ENCODE peak calls at places on chromosomes 16 and 17, in six cellular contexts. P is left lung; N is kidney; U is CD4-positive, CD25-positive, alpha-beta regulatory T cell; T is IMR-90; Y is heart right ventricle. L is an unnamed sample.

GRCh38 chr16:11698271-11698689 is 30.0 kb downstream of the SNN start:
- DNase-seq in P (no peak), N (no peak), U (no peak), T (peak; percentile 17), Y (no peak), L (no peak)

GRCh38 chr17:40071720-40072480 is 9.1 kb downstream of the THRA start:
- DNase-seq in P (peak; percentile 82), N (peak; percentile 96), U (no peak), T (no peak), Y (peak; percentile 76), L (peak; percentile 76)

GRCh38 chr16:47008174-47008573 is 34.7 kb upstream of the DNAJA2 start:
- DNase-seq in P (no peak), N (no peak), U (no peak), T (peak; percentile 25), Y (no peak), L (no peak)

GRCh38 chr16:1034230-1035065 is 38.1 kb upstream of the SSTR5 start:
- DNase-seq in P (no peak), N (no peak), U (no peak), T (no peak), Y (no peak), L (no peak)

GRCh38 chr17:73733527-73733926 is 89.3 kb upstream of the SDK2 start:
- DNase-seq in P (no peak), N (no peak), U (no peak), T (no peak), Y (no peak), L (no peak)

GRCh38 chr17:8742274-8742673 is 2.4 kb downstream of the CCDC42 start:
- DNase-seq in P (no peak), N (no peak), U (no peak), T (no peak), Y (no peak), L (no peak)

GRCh38 chr17:73760186-73760758 is 116.0 kb upstream of the SDK2 start:
- DNase-seq in P (no peak), N (peak; percentile 65), U (no peak), T (no peak), Y (no peak), L (no peak)

GRCh38 chr17:30021708-30022317 is 80.4 kb downstream of the EFCAB5 start:
- DNase-seq in P (no peak), N (no peak), U (peak; percentile 7), T (peak; percentile 61), Y (no peak), L (no peak)

GRCh38 chr17:31321481-31321880 is at the start of gene EVI2A:
- DNase-seq in P (peak; percentile 72), N (no peak), U (peak; percentile 72), T (peak; percentile 88), Y (no peak), L (no peak)

GRCh38 chr16:73878616-73879015 is 418.0 kb upstream of the PSMD7 start:
- DNase-seq in P (no peak), N (no peak), U (no peak), T (peak; percentile 76), Y (no peak), L (no peak)

GRCh38 chr17:63639125-63639524 is 16.9 kb downstream of the MAP3K3 start:
- DNase-seq in P (no peak), N (no peak), U (no peak), T (no peak), Y (no peak), L (no peak)

GRCh38 chr17:7393613-7394451 is 493 bp downstream of the PLSCR3 start:
- DNase-seq in P (no peak), N (peak; percentile 79), U (peak; percentile 75), T (no peak), Y (no peak), L (peak; percentile 72)

GRCh38 chr17:63369233-63369632 is 76.9 kb downstream of the CYB561 start:
- DNase-seq in P (no peak), N (no peak), U (no peak), T (peak; percentile 61), Y (no peak), L (no peak)

GRCh38 chr16:4410335-4411075 is 5.9 kb downstream of the CORO7 start:
- DNase-seq in P (no peak), N (no peak), U (no peak), T (peak; percentile 98), Y (no peak), L (no peak)

GRCh38 chr17:6559753-6560215 is 3.4 kb upstream of the PITPNM3 start:
- DNase-seq in P (no peak), N (no peak), U (no peak), T (no peak), Y (no peak), L (peak; percentile 26)

GRCh38 chr17:64357191-64357981 is 33.3 kb downstream of the PECAM1 start:
- DNase-seq in P (peak; percentile 67), N (no peak), U (no peak), T (peak; percentile 94), Y (peak; percentile 58), L (peak; percentile 19)

GRCh38 chr17:75693500-75694481 is 26.7 kb downstream of the SAP30BP start:
- DNase-seq in P (peak; percentile 76), N (peak; percentile 92), U (no peak), T (peak; percentile 56), Y (peak; percentile 76), L (peak; percentile 97)

GRCh38 chr17:75694536-75694935 is 26.7 kb upstream of the ITGB4 start:
- DNase-seq in P (no peak), N (peak; percentile 52), U (no peak), T (no peak), Y (no peak), L (no peak)

GRCh38 chr17:75692976-75693375 is 25.8 kb downstream of the SAP30BP start:
- DNase-seq in P (no peak), N (no peak), U (no peak), T (no peak), Y (no peak), L (no peak)

GRCh38 chr17:75695830-75696271 is 25.4 kb upstream of the ITGB4 start:
- DNase-seq in P (no peak), N (peak; percentile 56), U (no peak), T (no peak), Y (peak; percentile 60), L (no peak)

GRCh38 chr17:75695141-75695829 is 26.0 kb upstream of the ITGB4 start:
- DNase-seq in P (no peak), N (no peak), U (no peak), T (peak; percentile 48), Y (no peak), L (no peak)
- H3K27ac ChIP-seq in P (no peak overlapping the region), N (no peak overlapping the region), U (no peak overlapping the region), T (no peak overlapping the region), Y (peak overlapping the region; percentile 58), L (peak overlapping the region; percentile 100)

DNA sequence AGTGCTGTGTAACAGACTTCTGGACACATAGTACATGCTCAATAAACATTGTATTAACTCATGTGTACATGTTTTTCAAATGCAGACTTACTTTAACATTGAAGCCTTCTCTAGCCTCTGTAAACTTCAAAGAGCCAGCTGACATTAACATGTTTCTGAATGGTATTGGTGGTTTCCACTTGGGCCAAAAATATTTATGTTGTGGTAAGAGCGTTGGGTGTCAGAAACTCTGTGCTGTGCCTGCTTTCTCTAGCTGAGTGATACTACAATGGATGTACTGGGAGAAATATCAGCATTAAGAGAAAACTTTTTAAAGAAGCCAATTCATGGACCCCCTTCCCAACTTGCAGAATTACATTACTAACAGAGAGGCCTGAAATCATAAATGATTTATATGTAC is 1951.7 kb downstream of the TP53TG3F start:
- DNase-seq in P (no peak), N (no peak), U (no peak), T (no peak), Y (no peak), L (no peak)
- H3K9me3 ChIP-seq in P (peaks cover 9% of the 10 kb centered on the region), N (peaks cover 8% of the 10 kb centered on the region), U (peaks cover 13% of the 10 kb centered on the region), T (peaks cover 6% of the 10 kb centered on the region), Y (no peaks in the 10 kb centered on the region), L (peaks cover 2% of the 10 kb centered on the region)

GRCh38 chr17:81929253-81930141 is 2.0 kb upstream of the MAFG start:
- DNase-seq in P (no peak), N (peak; percentile 65), U (no peak), T (no peak), Y (no peak), L (no peak)

GRCh38 chr17:81928497-81929252 is 1.1 kb upstream of the MAFG start:
- DNase-seq in P (no peak), N (no peak), U (no peak), T (no peak), Y (no peak), L (no peak)

GRCh38 chr17:81926451-81927144 is 937 bp downstream of the MAFG start:
- DNase-seq in P (peak; percentile 87), N (peak; percentile 93), U (peak; percentile 47), T (peak; percentile 79), Y (peak; percentile 78), L (no peak)

GRCh38 chr17:81927145-81927652 is 336 bp downstream of the MAFG start:
- DNase-seq in P (no peak), N (no peak), U (no peak), T (no peak), Y (no peak), L (no peak)

GRCh38 chr17:81927653-81928496 is at the start of gene MAFG:
- DNase-seq in P (peak; percentile 92), N (peak; percentile 97), U (peak; percentile 85), T (peak; percentile 90), Y (peak; percentile 93), L (no peak)
- H3K27ac ChIP-seq in P (peak within 1 kb of the TSS; percentile 96), N (peak within 1 kb of the TSS; percentile 78), U (peak within 1 kb of the TSS; percentile 76), T (peak within 1 kb of the TSS; percentile 79), Y (peak within 1 kb of the TSS; percentile 97), L (peak within 1 kb of the TSS; percentile 90)

DNA sequence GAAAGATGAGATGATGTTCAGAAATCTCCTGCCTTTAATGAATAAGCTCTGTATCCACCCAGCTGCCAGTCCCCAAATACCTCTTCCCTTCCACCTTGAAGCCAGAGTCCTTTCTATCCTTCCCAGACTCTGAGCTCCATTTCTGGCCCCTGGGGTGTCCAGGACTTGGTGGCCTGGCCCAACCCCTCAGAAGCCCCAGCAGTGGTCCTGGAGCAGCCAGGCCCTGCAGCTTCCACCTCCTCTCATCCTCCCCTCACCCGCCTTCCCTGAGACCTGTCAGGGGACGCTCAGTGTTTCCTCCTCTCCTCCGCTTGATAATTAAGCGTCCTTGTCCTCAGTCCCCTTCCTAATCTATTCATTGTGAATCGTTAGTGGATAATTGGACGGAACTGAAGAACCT is 95.2 kb upstream of the CCL1 start:
- DNase-seq in P (no peak), N (no peak), U (no peak), T (no peak), Y (no peak), L (no peak)
- H3K9me3 ChIP-seq in P (no peaks in the 10 kb centered on the region), N (no peaks in the 10 kb centered on the region), U (no peaks in the 10 kb centered on the region), T (no peaks in the 10 kb centered on the region), Y (no peaks in the 10 kb centered on the region), L (no peaks in the 10 kb centered on the region)

GRCh38 chr17:82287013-82287848 is 13.7 kb upstream of the CSNK1D start:
- DNase-seq in P (no peak), N (no peak), U (no peak), T (no peak), Y (no peak), L (no peak)
- H3K27ac ChIP-seq in P (peak overlapping the region; percentile 37), N (peak overlapping the region; percentile 88), U (no peak overlapping the region), T (peak overlapping the region; percentile 86), Y (peak overlapping the region; percentile 48), L (peak overlapping the region; percentile 99)

GRCh38 chr16:87528690-87529579 is 36.1 kb upstream of the ZCCHC14 start:
- DNase-seq in P (no peak), N (no peak), U (no peak), T (no peak), Y (no peak), L (no peak)
- H3K9me3 ChIP-seq in P (peaks cover 33% of the 10 kb centered on the region), N (peaks cover 4% of the 10 kb centered on the region), U (peaks cover 20% of the 10 kb centered on the region), T (peaks cover 19% of the 10 kb centered on the region), Y (peaks cover 20% of the 10 kb centered on the region), L (peaks cover 6% of the 10 kb centered on the region)